ENCODE peak calls at places on chromosome 14, in nine cellular contexts. One of them, this sample, is unnamed. For H3K4me1 and H3K36me3, the result is how much of the 10 kb centered on the place peaks cover.

GRCh38 chr14:77284066-77284855 is 13.3 kb upstream of the NGB start:
- DNase-seq in pancreas: no peak
- DNase-seq in keratinocyte: no peak
- DNase-seq in right atrium auricular region: no peak
- DNase-seq in heart left ventricle: no peak
- DNase-seq in K562: no peak
- DNase-seq in lung: no peak
- DNase-seq in GM12878: no peak
- DNase-seq in upper lobe of right lung: no peak
- DNase-seq in this sample: no peak

GRCh38 chr14:88929656-88930436 is 105.4 kb downstream of the TTC8 start:
- DNase-seq in pancreas: no peak
- DNase-seq in keratinocyte: no peak
- DNase-seq in right atrium auricular region: no peak
- DNase-seq in heart left ventricle: no peak
- DNase-seq in K562: peak
- DNase-seq in lung: no peak
- DNase-seq in GM12878: no peak
- DNase-seq in upper lobe of right lung: no peak
- DNase-seq in this sample: no peak

GRCh38 chr14:68975667-68976066 is 3.4 kb downstream of the ACTN1 start:
- DNase-seq in pancreas: no peak
- DNase-seq in keratinocyte: no peak
- DNase-seq in right atrium auricular region: no peak
- DNase-seq in heart left ventricle: peak
- DNase-seq in K562: no peak
- DNase-seq in lung: no peak
- DNase-seq in GM12878: no peak
- DNase-seq in upper lobe of right lung: no peak
- DNase-seq in this sample: no peak

GRCh38 chr14:67575684-67576083 is 24.4 kb downstream of the PIGH start:
- DNase-seq in pancreas: no peak
- DNase-seq in keratinocyte: no peak
- DNase-seq in right atrium auricular region: no peak
- DNase-seq in heart left ventricle: no peak
- DNase-seq in K562: peak
- DNase-seq in lung: no peak
- DNase-seq in GM12878: no peak
- DNase-seq in upper lobe of right lung: peak
- DNase-seq in this sample: no peak

GRCh38 chr14:76640923-76641395 is 120.3 kb upstream of the VASH1 start:
- DNase-seq in pancreas: peak
- DNase-seq in keratinocyte: no peak
- DNase-seq in right atrium auricular region: no peak
- DNase-seq in heart left ventricle: no peak
- DNase-seq in K562: no peak
- DNase-seq in lung: no peak
- DNase-seq in GM12878: no peak
- DNase-seq in upper lobe of right lung: no peak
- DNase-seq in this sample: no peak

GRCh38 chr14:80215756-80216581 is 4.7 kb upstream of the DIO2 start:
- DNase-seq in pancreas: no peak
- DNase-seq in keratinocyte: no peak
- DNase-seq in right atrium auricular region: no peak
- DNase-seq in heart left ventricle: peak
- DNase-seq in K562: no peak
- DNase-seq in lung: no peak
- DNase-seq in GM12878: no peak
- DNase-seq in upper lobe of right lung: no peak
- DNase-seq in this sample: peak

GRCh38 chr14:91496790-91497189 is 13.3 kb downstream of the PPP4R3A start:
- DNase-seq in pancreas: no peak
- DNase-seq in keratinocyte: no peak
- DNase-seq in right atrium auricular region: no peak
- DNase-seq in heart left ventricle: no peak
- DNase-seq in K562: no peak
- DNase-seq in lung: no peak
- DNase-seq in GM12878: no peak
- DNase-seq in upper lobe of right lung: no peak
- DNase-seq in this sample: no peak

GRCh38 chr14:70714055-70714550 is 72.4 kb downstream of the TTC9 start:
- DNase-seq in pancreas: peak
- DNase-seq in keratinocyte: no peak
- DNase-seq in right atrium auricular region: no peak
- DNase-seq in heart left ventricle: no peak
- DNase-seq in K562: peak
- DNase-seq in lung: no peak
- DNase-seq in GM12878: peak
- DNase-seq in upper lobe of right lung: no peak
- DNase-seq in this sample: peak

GRCh38 chr14:106622200-106622745 is 1095.9 kb downstream of the TMEM121 start:
- DNase-seq in pancreas: no peak
- DNase-seq in keratinocyte: no peak
- DNase-seq in right atrium auricular region: no peak
- DNase-seq in heart left ventricle: no peak
- DNase-seq in K562: no peak
- DNase-seq in lung: no peak
- DNase-seq in GM12878: no peak
- DNase-seq in upper lobe of right lung: no peak
- DNase-seq in this sample: no peak

GRCh38 chr14:68535404-68536024 is 257.4 kb downstream of the ZFP36L1 start:
- DNase-seq in pancreas: no peak
- DNase-seq in keratinocyte: peak
- DNase-seq in right atrium auricular region: no peak
- DNase-seq in heart left ventricle: no peak
- DNase-seq in K562: no peak
- DNase-seq in lung: no peak
- DNase-seq in GM12878: no peak
- DNase-seq in upper lobe of right lung: no peak
- DNase-seq in this sample: no peak

GRCh38 chr14:36363704-36364103 is 43.3 kb upstream of the MBIP start:
- DNase-seq in pancreas: no peak
- DNase-seq in keratinocyte: no peak
- DNase-seq in right atrium auricular region: no peak
- DNase-seq in heart left ventricle: no peak
- DNase-seq in K562: no peak
- DNase-seq in lung: no peak
- DNase-seq in GM12878: no peak
- DNase-seq in upper lobe of right lung: no peak
- DNase-seq in this sample: no peak

DNA sequence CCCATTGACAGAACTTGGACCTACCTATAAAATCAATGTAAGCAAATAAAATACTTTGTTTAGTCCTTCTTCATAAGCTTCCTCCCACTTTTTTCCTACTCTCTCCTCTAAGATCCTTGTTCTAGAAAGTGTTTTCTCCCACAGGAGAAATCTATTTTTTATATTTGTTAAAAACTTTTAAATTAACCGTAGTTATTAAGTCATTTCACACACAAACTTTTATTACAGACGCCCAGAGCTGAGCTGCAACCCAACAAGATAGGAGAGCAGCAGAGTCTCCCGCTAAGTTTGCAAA is 27.7 kb downstream of the DAD1 start:
- DNase-seq in pancreas: no peak
- DNase-seq in keratinocyte: no peak
- DNase-seq in right atrium auricular region: no peak
- DNase-seq in heart left ventricle: no peak
- DNase-seq in K562: no peak
- DNase-seq in lung: no peak
- DNase-seq in GM12878: no peak
- DNase-seq in upper lobe of right lung: no peak
- DNase-seq in this sample: no peak
- H3K4me1 ChIP-seq in pancreas: half or more
- H3K4me1 ChIP-seq in keratinocyte: under half
- H3K4me1 ChIP-seq in right atrium auricular region: under half
- H3K4me1 ChIP-seq in heart left ventricle: under half
- H3K4me1 ChIP-seq in K562: under half
- H3K4me1 ChIP-seq in lung: under half
- H3K4me1 ChIP-seq in GM12878: half or more
- H3K4me1 ChIP-seq in upper lobe of right lung: half or more
- H3K4me1 ChIP-seq in this sample: under half

DNA sequence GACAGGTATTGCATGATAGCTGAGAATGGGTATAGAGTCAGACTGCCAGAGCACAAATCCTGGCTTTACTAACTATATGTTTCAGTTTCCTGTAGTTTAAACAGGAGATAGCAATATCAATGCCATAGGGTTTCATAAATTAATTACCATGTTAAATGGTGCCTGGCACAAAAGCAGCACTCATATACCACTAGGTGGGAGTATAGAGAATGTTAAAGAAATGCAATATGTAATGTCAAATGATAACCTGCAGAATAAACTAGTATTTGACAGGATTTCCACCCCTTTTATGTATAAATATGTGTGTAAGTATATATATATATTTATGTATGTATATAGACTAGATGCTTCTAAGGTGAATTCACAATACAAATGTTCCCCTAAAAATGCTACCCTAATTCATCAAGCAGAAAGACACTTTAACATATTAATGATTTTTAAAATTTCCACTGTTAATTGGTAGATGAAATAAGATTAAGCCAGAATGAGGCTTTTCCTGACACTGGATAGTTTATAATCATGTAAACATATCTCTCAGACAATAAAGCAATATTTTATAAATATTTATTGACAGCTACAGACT is 8.6 kb downstream of the WDR89 start:
- DNase-seq in pancreas: no peak
- DNase-seq in keratinocyte: no peak
- DNase-seq in right atrium auricular region: no peak
- DNase-seq in heart left ventricle: no peak
- DNase-seq in K562: no peak
- DNase-seq in lung: no peak
- DNase-seq in GM12878: no peak
- DNase-seq in upper lobe of right lung: no peak
- DNase-seq in this sample: no peak
- TF ChIP-seq CTCF in pancreas: no peak
- TF ChIP-seq CTCF in keratinocyte: peak
- TF ChIP-seq CTCF in right atrium auricular region: peak
- TF ChIP-seq CTCF in heart left ventricle: peak
- TF ChIP-seq CTCF in K562: no peak
- TF ChIP-seq CTCF in lung: peak
- TF ChIP-seq CTCF in GM12878: peak
- TF ChIP-seq CTCF in upper lobe of right lung: peak
- TF ChIP-seq CTCF in this sample: peak

GRCh38 chr14:102859911-102860310 is 62.6 kb upstream of the AMN start:
- DNase-seq in pancreas: no peak
- DNase-seq in keratinocyte: no peak
- DNase-seq in right atrium auricular region: no peak
- DNase-seq in heart left ventricle: no peak
- DNase-seq in K562: peak
- DNase-seq in lung: no peak
- DNase-seq in GM12878: no peak
- DNase-seq in upper lobe of right lung: no peak
- DNase-seq in this sample: no peak

GRCh38 chr14:102862154-102862772 is 60.2 kb upstream of the AMN start:
- DNase-seq in pancreas: no peak
- DNase-seq in keratinocyte: no peak
- DNase-seq in right atrium auricular region: no peak
- DNase-seq in heart left ventricle: no peak
- DNase-seq in K562: no peak
- DNase-seq in lung: no peak
- DNase-seq in GM12878: no peak
- DNase-seq in upper lobe of right lung: no peak
- DNase-seq in this sample: no peak

GRCh38 chr14:102853703-102854396 is 68.6 kb upstream of the AMN start:
- DNase-seq in pancreas: no peak
- DNase-seq in keratinocyte: no peak
- DNase-seq in right atrium auricular region: no peak
- DNase-seq in heart left ventricle: no peak
- DNase-seq in K562: no peak
- DNase-seq in lung: no peak
- DNase-seq in GM12878: no peak
- DNase-seq in upper lobe of right lung: no peak
- DNase-seq in this sample: no peak

GRCh38 chr14:102854397-102854703 is 68.1 kb upstream of the AMN start:
- DNase-seq in pancreas: no peak
- DNase-seq in keratinocyte: no peak
- DNase-seq in right atrium auricular region: no peak
- DNase-seq in heart left ventricle: no peak
- DNase-seq in K562: no peak
- DNase-seq in lung: no peak
- DNase-seq in GM12878: no peak
- DNase-seq in upper lobe of right lung: no peak
- DNase-seq in this sample: no peak

DNA sequence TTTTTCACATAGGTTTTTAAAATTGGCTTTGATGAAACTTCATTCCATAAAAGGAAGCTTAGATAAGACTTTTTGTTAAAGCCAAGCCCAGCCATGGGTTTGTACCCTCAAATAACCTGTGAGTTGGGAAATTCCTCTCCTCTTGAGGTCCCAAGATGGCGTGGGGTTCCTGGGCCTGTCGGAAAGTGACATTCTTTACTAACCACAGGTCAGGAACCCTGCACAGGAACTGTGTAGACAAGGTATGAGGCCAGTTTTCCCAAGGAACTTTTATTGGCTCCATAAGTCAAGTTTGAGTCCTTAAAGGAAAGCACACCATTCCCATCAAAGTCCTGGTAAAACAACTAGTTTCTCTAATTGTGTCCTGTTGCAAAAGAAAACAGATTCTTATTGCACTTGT is 65.0 kb upstream of the AMN start:
- DNase-seq in pancreas: no peak
- DNase-seq in keratinocyte: no peak
- DNase-seq in right atrium auricular region: no peak
- DNase-seq in heart left ventricle: no peak
- DNase-seq in K562: no peak
- DNase-seq in lung: no peak
- DNase-seq in GM12878: no peak
- DNase-seq in upper lobe of right lung: no peak
- DNase-seq in this sample: no peak
- H3K36me3 ChIP-seq in pancreas: under half
- H3K36me3 ChIP-seq in keratinocyte: under half
- H3K36me3 ChIP-seq in right atrium auricular region: under half
- H3K36me3 ChIP-seq in heart left ventricle: under half
- H3K36me3 ChIP-seq in K562: under half
- H3K36me3 ChIP-seq in lung: under half
- H3K36me3 ChIP-seq in GM12878: under half
- H3K36me3 ChIP-seq in upper lobe of right lung: under half
- H3K36me3 ChIP-seq in this sample: under half

DNA sequence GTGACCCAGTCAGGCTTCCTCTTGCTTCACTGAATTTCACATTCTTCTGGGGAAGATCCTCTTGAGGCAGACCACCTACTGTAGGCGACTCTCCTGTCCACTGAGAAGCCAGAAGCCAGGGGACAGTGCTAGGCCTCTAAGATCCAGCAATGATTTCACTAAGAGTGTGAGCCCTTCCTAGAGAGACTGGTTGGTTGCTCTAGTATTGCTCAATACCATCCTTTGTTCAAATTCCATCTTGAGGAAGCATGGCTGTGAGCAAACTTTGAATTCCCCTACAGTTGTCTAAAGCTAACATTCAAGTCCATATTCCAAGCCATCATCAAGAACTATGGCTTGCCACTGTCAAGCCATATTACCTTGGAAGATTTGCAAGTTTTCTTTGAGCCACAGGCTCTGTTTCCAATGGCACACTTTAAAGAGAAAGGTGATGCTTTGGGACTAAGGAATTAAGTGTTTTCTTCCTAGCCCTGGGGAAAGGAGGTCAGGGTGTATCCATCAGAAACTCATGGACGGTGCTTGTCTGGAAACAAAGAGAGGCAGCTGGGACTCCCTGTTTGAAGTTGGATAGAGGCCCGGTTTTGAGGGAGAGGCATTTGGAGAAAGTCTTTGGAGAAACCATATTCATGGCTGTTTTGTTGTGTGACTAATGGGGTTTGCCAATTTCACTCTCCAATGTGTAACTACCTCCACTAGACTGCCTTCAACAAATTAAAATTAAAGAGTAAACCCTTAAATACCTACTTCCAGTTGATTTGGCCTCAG is 1217.9 kb downstream of the VRK1 start:
- DNase-seq in pancreas: no peak
- DNase-seq in keratinocyte: no peak
- DNase-seq in right atrium auricular region: no peak
- DNase-seq in heart left ventricle: no peak
- DNase-seq in K562: no peak
- DNase-seq in lung: no peak
- DNase-seq in GM12878: no peak
- DNase-seq in upper lobe of right lung: no peak
- DNase-seq in this sample: no peak
- H3K4me1 ChIP-seq in pancreas: under half
- H3K4me1 ChIP-seq in keratinocyte: under half
- H3K4me1 ChIP-seq in right atrium auricular region: under half
- H3K4me1 ChIP-seq in heart left ventricle: under half
- H3K4me1 ChIP-seq in K562: under half
- H3K4me1 ChIP-seq in lung: under half
- H3K4me1 ChIP-seq in GM12878: under half
- H3K4me1 ChIP-seq in upper lobe of right lung: under half
- H3K4me1 ChIP-seq in this sample: under half

This sample was measured in neural progenitor cell.